ENCODE peak calls at places on chromosomes 13 and 19, in nine cellular contexts. V, N, O, R, L, M, Q, I and D are unnamed samples.

GRCh38 chr19:19943848-19944582 is 43.3 kb downstream of the ZNF93 start:
- DNase-seq in V (no peak), N (no peak), O (no peak), R (no peak), L (peak), M (no peak), Q (no peak), I (no peak), D (no peak)

GRCh38 chr13:29743229-29743786 is 107.1 kb downstream of the UBL3 start:
- DNase-seq in V (peak), N (no peak), O (no peak), R (peak), L (no peak), M (no peak), Q (no peak), I (no peak), D (no peak)

GRCh38 chr19:4571305-4571917 is 11.9 kb upstream of the SEMA6B start:
- DNase-seq in V (no peak), N (no peak), O (no peak), R (no peak), L (no peak), M (no peak), Q (no peak), I (no peak), D (no peak)

GRCh38 chr19:56347163-56347778 is 32.6 kb upstream of the ZSCAN5A start:
- DNase-seq in V (no peak), N (no peak), O (no peak), R (no peak), L (no peak), M (no peak), Q (no peak), I (no peak), D (no peak)

GRCh38 chr13:111288276-111288675 is 32.2 kb upstream of the TEX29 start:
- DNase-seq in V (no peak), N (no peak), O (no peak), R (no peak), L (no peak), M (no peak), Q (no peak), I (no peak), D (no peak)

GRCh38 chr19:13425151-13425550 is 81.1 kb downstream of the CACNA1A start:
- DNase-seq in V (no peak), N (no peak), O (no peak), R (no peak), L (no peak), M (no peak), Q (no peak), I (no peak), D (no peak)

GRCh38 chr13:33740134-33740538 is 77.8 kb upstream of the RFC3 start:
- DNase-seq in V (no peak), N (no peak), O (no peak), R (no peak), L (no peak), M (no peak), Q (no peak), I (no peak), D (no peak)

GRCh38 chr13:84211048-84211447 is 328.8 kb upstream of the SLITRK1 start:
- DNase-seq in V (no peak), N (no peak), O (no peak), R (no peak), L (no peak), M (no peak), Q (no peak), I (no peak), D (no peak)

GRCh38 chr13:106709509-106709908 is 141.6 kb upstream of the ARGLU1 start:
- DNase-seq in V (no peak), N (no peak), O (no peak), R (no peak), L (no peak), M (no peak), Q (no peak), I (no peak), D (no peak)

GRCh38 chr19:36638862-36639510 is 27.7 kb downstream of the ZNF461 start:
- DNase-seq in V (no peak), N (no peak), O (no peak), R (no peak), L (no peak), M (no peak), Q (no peak), I (no peak), D (no peak)

GRCh38 chr19:14434157-14434501 is 1.0 kb downstream of the PKN1 start:
- DNase-seq in V (no peak), N (peak), O (no peak), R (no peak), L (no peak), M (no peak), Q (no peak), I (no peak), D (peak)

GRCh38 chr19:3142292-3142670 is 6.4 kb downstream of the GNA15 start:
- DNase-seq in V (no peak), N (no peak), O (no peak), R (no peak), L (no peak), M (no peak), Q (no peak), I (peak), D (no peak)

GRCh38 chr13:20553309-20553708 is 13.6 kb upstream of the IFT88 start:
- DNase-seq in V (no peak), N (no peak), O (no peak), R (no peak), L (no peak), M (no peak), Q (no peak), I (no peak), D (no peak)
- TF ChIP-seq POLR2A in V (no peak), N (no peak), O (no peak), R (no peak), L (no peak), M (no peak), Q (no peak), I (no peak), D (no peak)

GRCh38 chr19:18571564-18572344 is at the start of gene UBA52:
- DNase-seq in V (peak), N (peak), O (peak), R (peak), L (peak), M (peak), Q (peak), I (peak), D (peak)

GRCh38 chr19:18576383-18576782 is 4.7 kb downstream of the UBA52 start:
- DNase-seq in V (no peak), N (no peak), O (no peak), R (no peak), L (no peak), M (no peak), Q (no peak), I (no peak), D (no peak)

GRCh38 chr19:18574691-18575291 is 3.1 kb downstream of the UBA52 start:
- DNase-seq in V (no peak), N (no peak), O (no peak), R (no peak), L (no peak), M (no peak), Q (no peak), I (no peak), D (no peak)

GRCh38 chr19:18580311-18580710 is 8.3 kb upstream of the REX1BD start:
- DNase-seq in V (no peak), N (no peak), O (no peak), R (no peak), L (no peak), M (no peak), Q (no peak), I (no peak), D (no peak)

DNA sequence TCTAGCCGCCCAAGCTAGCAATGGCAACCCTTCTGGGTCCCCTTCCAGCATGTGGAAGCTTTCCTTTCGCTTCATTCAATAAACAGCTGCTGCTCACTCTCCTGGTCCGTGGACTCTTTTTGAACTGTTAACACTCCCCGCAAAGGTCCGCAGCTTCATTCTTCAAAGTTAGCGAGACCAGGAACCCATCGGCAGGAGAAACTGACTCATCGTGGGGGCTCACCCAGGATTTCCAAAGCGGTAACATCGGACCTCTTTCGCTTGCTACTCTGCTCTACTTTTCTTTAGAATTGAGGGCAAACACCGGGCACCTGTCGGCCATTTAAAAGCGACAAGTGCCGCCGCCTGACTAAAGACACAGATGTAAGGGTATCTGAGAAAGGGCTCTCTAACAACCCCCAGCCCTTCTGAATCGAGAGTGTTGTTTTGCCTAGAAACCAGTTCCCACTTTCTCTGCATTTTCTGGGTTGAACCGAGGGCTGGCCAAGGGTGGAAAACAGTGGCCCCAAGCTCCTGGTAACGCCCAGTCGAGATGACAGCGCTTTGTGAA is 5.8 kb downstream of the UBA52 start:
- DNase-seq in V (no peak), N (no peak), O (no peak), R (no peak), L (no peak), M (no peak), Q (no peak), I (no peak), D (no peak)
- TF ChIP-seq POLR2AphosphoS5 in V (no peak), N (no peak), O (no peak), R (no peak), L (no peak), M (no peak), Q (no peak), I (no peak), D (no peak)

DNA sequence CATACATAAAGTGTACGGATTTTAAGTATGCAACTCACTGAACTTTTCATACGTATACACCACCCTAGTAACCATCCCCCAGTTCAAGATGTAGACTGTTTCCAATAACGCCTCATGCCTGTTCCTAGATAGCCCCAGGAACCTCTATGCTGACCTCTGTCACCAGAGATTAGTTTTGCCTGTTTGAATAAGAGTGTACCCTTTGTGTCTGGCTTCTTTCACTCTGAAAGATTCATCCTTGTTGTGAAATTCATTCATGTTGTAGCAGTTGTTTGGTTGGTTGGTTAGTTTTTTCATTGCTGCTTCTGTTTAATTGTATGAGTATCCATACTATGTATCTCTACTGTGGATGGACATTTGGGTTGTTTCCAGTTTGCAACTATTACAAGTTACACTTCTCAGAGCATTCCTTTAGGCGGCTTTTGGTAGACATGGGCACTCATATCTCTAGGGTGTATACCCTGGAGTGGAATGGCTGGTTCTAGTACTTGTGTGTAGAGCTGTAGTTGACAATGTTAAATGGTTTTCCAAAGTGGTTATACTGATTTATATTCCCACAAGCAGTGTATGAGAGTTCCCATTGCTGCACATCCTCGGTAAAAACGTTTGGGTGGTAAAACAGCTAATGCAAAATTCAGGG is 1.6 kb downstream of the RNASEH2B start:
- DNase-seq in V (no peak), N (no peak), O (no peak), R (no peak), L (peak), M (no peak), Q (no peak), I (no peak), D (no peak)
- TF ChIP-seq POLR2A in V (no peak), N (no peak), O (no peak), R (no peak), L (no peak), M (no peak), Q (no peak), I (no peak), D (no peak)

DNA sequence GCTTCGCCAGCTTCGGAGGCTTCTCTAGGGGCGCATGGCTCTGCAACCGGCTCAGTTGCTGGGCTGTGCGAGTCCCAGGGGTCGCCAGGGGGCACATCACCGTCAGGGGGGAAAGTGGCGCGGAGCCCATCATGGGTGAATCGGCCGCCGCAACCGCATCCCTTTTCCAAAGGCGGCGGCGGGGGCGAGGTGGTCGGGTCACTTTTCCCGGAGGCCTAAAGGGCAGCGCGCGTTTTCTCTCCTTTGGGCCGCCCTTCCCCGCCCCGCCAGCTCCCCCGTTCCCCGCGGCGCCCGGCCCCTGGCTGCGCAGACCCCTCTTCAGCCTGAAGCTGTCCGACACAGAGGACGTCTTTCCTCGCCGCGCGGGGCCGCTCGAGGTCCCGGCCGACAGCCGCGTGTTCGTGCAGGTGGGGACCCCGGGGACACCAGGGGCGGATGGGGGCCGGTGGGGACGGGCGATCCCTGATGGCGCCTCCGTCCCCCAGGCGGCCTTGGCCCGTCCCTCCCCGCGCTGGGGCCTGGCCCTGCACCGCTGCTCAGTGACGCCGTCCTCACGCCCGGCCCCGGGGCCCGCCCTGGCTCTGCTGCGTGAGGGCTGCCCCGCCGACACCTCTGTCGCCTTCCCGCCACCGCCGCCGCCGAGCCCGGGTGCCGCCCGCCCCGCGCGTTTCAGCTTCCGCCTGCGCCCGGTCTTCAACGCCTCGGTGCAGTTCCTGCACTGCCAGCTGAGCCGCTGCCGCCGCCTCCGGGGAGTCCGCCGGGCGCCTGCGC is 1.7 kb downstream of the TGFBR3L start:
- DNase-seq in V (no peak), N (peak), O (no peak), R (peak), L (no peak), M (peak), Q (no peak), I (no peak), D (peak)
- TF ChIP-seq POLR2AphosphoS5 in V (no peak), N (no peak), O (no peak), R (no peak), L (no peak), M (no peak), Q (no peak), I (peak), D (no peak)

DNA sequence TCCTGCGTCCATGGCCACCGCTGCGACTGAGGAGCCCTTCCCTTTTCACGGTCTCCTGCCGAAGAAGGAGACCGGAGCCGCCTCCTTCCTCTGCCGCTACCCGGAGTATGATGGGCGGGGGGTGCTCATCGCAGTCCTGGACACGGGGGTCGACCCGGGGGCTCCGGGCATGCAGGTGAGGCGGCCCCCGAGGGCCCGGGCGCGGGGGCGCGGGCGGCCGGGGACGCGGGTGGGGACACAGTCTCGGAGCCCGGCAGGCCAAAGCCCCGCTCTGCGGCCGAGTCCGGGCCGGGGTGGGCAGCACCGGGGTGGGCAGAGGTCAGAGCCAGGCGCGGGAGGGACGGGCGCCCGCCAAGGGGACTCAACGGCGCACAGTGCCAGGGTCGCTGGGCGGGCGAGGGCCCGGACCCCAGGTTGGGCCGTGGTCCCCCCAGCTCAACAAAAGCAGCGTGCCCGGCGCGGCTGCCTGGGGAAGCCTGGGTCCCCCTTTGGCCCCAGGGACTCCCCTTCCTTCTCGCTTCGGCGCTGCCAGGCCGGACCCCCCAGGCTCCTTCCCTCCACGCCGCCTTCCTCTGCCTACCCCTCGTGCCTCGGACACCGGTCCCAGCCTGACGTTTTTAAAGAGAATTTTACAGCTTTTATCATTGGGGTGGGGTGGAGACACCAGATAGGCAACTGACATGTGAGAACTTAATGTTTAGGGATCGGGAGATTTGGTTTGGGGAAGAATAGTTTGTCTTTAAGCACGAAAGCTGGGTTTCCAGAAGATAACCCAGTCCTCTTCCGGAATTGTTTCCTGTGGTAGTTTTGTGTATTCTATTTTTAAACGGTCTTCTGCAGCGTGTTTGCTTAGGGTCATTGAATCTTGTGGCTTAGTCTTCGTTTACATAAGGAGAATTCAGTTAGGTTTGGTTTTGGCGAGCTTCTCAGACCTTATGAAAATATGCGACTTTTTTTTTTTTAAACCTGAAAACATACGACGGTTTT is 536 bp downstream of the TPP2 start:
- DNase-seq in V (no peak), N (no peak), O (no peak), R (peak), L (peak), M (no peak), Q (peak), I (no peak), D (no peak)
- TF ChIP-seq POLR2A in V (no peak), N (no peak), O (no peak), R (no peak), L (no peak), M (no peak), Q (no peak), I (no peak), D (no peak)

GRCh38 chr19:597406-598315 is 8.0 kb downstream of the HCN2 start:
- DNase-seq in V (no peak), N (no peak), O (no peak), R (no peak), L (no peak), M (no peak), Q (no peak), I (peak), D (no peak)
- TF ChIP-seq POLR2AphosphoS5 in V (no peak), N (no peak), O (no peak), R (no peak), L (peak), M (no peak), Q (no peak), I (peak), D (no peak)

GRCh38 chr19:46659151-46660007 is 1.6 kb downstream of the DACT3 start:
- DNase-seq in V (no peak), N (no peak), O (no peak), R (peak), L (peak), M (peak), Q (no peak), I (no peak), D (peak)

GRCh38 chr19:46660601-46661019 is 372 bp downstream of the DACT3 start:
- DNase-seq in V (peak), N (no peak), O (no peak), R (no peak), L (no peak), M (no peak), Q (no peak), I (no peak), D (no peak)

GRCh38 chr19:46661735-46662592 is 982 bp upstream of the DACT3 start:
- DNase-seq in V (peak), N (peak), O (no peak), R (peak), L (peak), M (peak), Q (peak), I (peak), D (peak)

GRCh38 chr19:46660008-46660517 is 919 bp downstream of the DACT3 start:
- DNase-seq in V (no peak), N (no peak), O (no peak), R (no peak), L (peak), M (peak), Q (no peak), I (no peak), D (peak)

GRCh38 chr19:46661020-46661731 is at the start of gene DACT3:
- DNase-seq in V (peak), N (peak), O (peak), R (peak), L (peak), M (peak), Q (peak), I (peak), D (peak)
- TF ChIP-seq POLR2A in V (no peak), N (no peak), O (no peak), R (peak), L (no peak), M (no peak), Q (no peak), I (no peak), D (no peak)

DNA sequence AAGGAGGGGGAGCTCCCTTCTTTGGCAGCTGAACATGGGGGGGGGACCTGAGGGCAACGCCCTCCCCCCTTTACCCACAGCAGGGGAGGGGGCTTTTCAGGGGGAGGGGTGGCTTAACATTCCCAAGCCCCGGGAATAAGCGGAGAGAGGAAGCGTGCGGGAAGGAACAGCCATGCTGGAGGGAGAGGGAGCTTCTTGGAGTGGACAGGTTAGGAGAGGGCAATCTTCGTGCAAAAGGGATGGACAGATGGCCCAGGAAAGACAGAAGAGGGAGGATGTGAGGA is 10.8 kb downstream of the C19orf81 start:
- DNase-seq in V (no peak), N (no peak), O (no peak), R (no peak), L (no peak), M (no peak), Q (no peak), I (no peak), D (no peak)
- TF ChIP-seq POLR2AphosphoS5 in V (no peak), N (no peak), O (no peak), R (no peak), L (no peak), M (no peak), Q (no peak), I (no peak), D (no peak)